ENCODE peak calls at places on chromosomes 6 and 20, in nine cellular contexts. One of them, this sample, is unnamed.
A peak's percentile ranks its signal among the peaks of the same experiment; 100 is the strongest.

GRCh38 chr6:133436652-133437051 is 195.5 kb downstream of the EYA4 start:
- DNase-seq in AG10803: no peak
- DNase-seq in CD8-positive, alpha-beta T cell: no peak
- DNase-seq in IMR-90: peak; percentile 71
- DNase-seq in AG04450: peak; percentile 26
- DNase-seq in Panc1: no peak
- DNase-seq in heart right ventricle: no peak
- DNase-seq in mucosa of descending colon: no peak
- DNase-seq in cardiac muscle cell: no peak
- DNase-seq in this sample: peak; percentile 17

GRCh38 chr20:57397004-57397692 is 6.0 kb downstream of the RBM38 start:
- DNase-seq in AG10803: no peak
- DNase-seq in CD8-positive, alpha-beta T cell: no peak
- DNase-seq in IMR-90: no peak
- DNase-seq in AG04450: no peak
- DNase-seq in Panc1: no peak
- DNase-seq in heart right ventricle: no peak
- DNase-seq in mucosa of descending colon: no peak
- DNase-seq in cardiac muscle cell: no peak
- DNase-seq in this sample: no peak

GRCh38 chr20:63503524-63503923 is 4.6 kb upstream of the EEF1A2 start:
- DNase-seq in AG10803: no peak
- DNase-seq in CD8-positive, alpha-beta T cell: no peak
- DNase-seq in IMR-90: no peak
- DNase-seq in AG04450: no peak
- DNase-seq in Panc1: no peak
- DNase-seq in heart right ventricle: no peak
- DNase-seq in mucosa of descending colon: no peak
- DNase-seq in cardiac muscle cell: no peak
- DNase-seq in this sample: no peak

GRCh38 chr6:166678426-166678825 is 51.4 kb upstream of the RPS6KA2 start:
- DNase-seq in AG10803: no peak
- DNase-seq in CD8-positive, alpha-beta T cell: no peak
- DNase-seq in IMR-90: peak; percentile 63
- DNase-seq in AG04450: no peak
- DNase-seq in Panc1: no peak
- DNase-seq in heart right ventricle: no peak
- DNase-seq in mucosa of descending colon: peak; percentile 17
- DNase-seq in cardiac muscle cell: peak; percentile 39
- DNase-seq in this sample: peak; percentile 55

GRCh38 chr6:100160913-100161312 is 166.9 kb upstream of the MCHR2 start:
- DNase-seq in AG10803: no peak
- DNase-seq in CD8-positive, alpha-beta T cell: no peak
- DNase-seq in IMR-90: no peak
- DNase-seq in AG04450: no peak
- DNase-seq in Panc1: no peak
- DNase-seq in heart right ventricle: no peak
- DNase-seq in mucosa of descending colon: no peak
- DNase-seq in cardiac muscle cell: no peak
- DNase-seq in this sample: no peak

GRCh38 chr20:63394069-63394468 is 32.9 kb upstream of the CHRNA4 start:
- DNase-seq in AG10803: no peak
- DNase-seq in CD8-positive, alpha-beta T cell: no peak
- DNase-seq in IMR-90: no peak
- DNase-seq in AG04450: no peak
- DNase-seq in Panc1: no peak
- DNase-seq in heart right ventricle: no peak
- DNase-seq in mucosa of descending colon: no peak
- DNase-seq in cardiac muscle cell: peak; percentile 18
- DNase-seq in this sample: peak; percentile 15

GRCh38 chr20:58286729-58287128 is 22.8 kb upstream of the RAB22A start:
- DNase-seq in AG10803: no peak
- DNase-seq in CD8-positive, alpha-beta T cell: no peak
- DNase-seq in IMR-90: no peak
- DNase-seq in AG04450: no peak
- DNase-seq in Panc1: no peak
- DNase-seq in heart right ventricle: no peak
- DNase-seq in mucosa of descending colon: no peak
- DNase-seq in cardiac muscle cell: no peak
- DNase-seq in this sample: no peak

GRCh38 chr6:154239392-154239791 is 117.2 kb downstream of the IPCEF1 start:
- DNase-seq in AG10803: no peak
- DNase-seq in CD8-positive, alpha-beta T cell: no peak
- DNase-seq in IMR-90: no peak
- DNase-seq in AG04450: no peak
- DNase-seq in Panc1: no peak
- DNase-seq in heart right ventricle: no peak
- DNase-seq in mucosa of descending colon: no peak
- DNase-seq in cardiac muscle cell: no peak
- DNase-seq in this sample: no peak

GRCh38 chr6:167815296-167815980 is 11.3 kb upstream of the AFDN start:
- DNase-seq in AG10803: no peak
- DNase-seq in CD8-positive, alpha-beta T cell: no peak
- DNase-seq in IMR-90: no peak
- DNase-seq in AG04450: no peak
- DNase-seq in Panc1: no peak
- DNase-seq in heart right ventricle: no peak
- DNase-seq in mucosa of descending colon: no peak
- DNase-seq in cardiac muscle cell: no peak
- DNase-seq in this sample: no peak

GRCh38 chr6:154234019-154234772 is 122.4 kb downstream of the IPCEF1 start:
- DNase-seq in AG10803: no peak
- DNase-seq in CD8-positive, alpha-beta T cell: no peak
- DNase-seq in IMR-90: no peak
- DNase-seq in AG04450: no peak
- DNase-seq in Panc1: no peak
- DNase-seq in heart right ventricle: no peak
- DNase-seq in mucosa of descending colon: no peak
- DNase-seq in cardiac muscle cell: no peak
- DNase-seq in this sample: no peak

GRCh38 chr6:159469449-159469848 is 223.6 kb downstream of the SOD2 start:
- DNase-seq in AG10803: no peak
- DNase-seq in CD8-positive, alpha-beta T cell: no peak
- DNase-seq in IMR-90: no peak
- DNase-seq in AG04450: no peak
- DNase-seq in Panc1: no peak
- DNase-seq in heart right ventricle: no peak
- DNase-seq in mucosa of descending colon: no peak
- DNase-seq in cardiac muscle cell: no peak
- DNase-seq in this sample: no peak

GRCh38 chr6:38349795-38350194 is 289.9 kb downstream of the BTBD9 start:
- DNase-seq in AG10803: peak; percentile 91
- DNase-seq in CD8-positive, alpha-beta T cell: no peak
- DNase-seq in IMR-90: peak; percentile 90
- DNase-seq in AG04450: peak; percentile 81
- DNase-seq in Panc1: no peak
- DNase-seq in heart right ventricle: no peak
- DNase-seq in mucosa of descending colon: no peak
- DNase-seq in cardiac muscle cell: peak; percentile 74
- DNase-seq in this sample: peak; percentile 78

GRCh38 chr6:15921243-15921642 is 207.6 kb upstream of the MYLIP start:
- DNase-seq in AG10803: peak; percentile 35
- DNase-seq in CD8-positive, alpha-beta T cell: no peak
- DNase-seq in IMR-90: no peak
- DNase-seq in AG04450: no peak
- DNase-seq in Panc1: no peak
- DNase-seq in heart right ventricle: no peak
- DNase-seq in mucosa of descending colon: no peak
- DNase-seq in cardiac muscle cell: peak; percentile 45
- DNase-seq in this sample: peak; percentile 60

GRCh38 chr6:147660334-147661311 is 152.1 kb downstream of the SAMD5 start:
- DNase-seq in AG10803: no peak
- DNase-seq in CD8-positive, alpha-beta T cell: no peak
- DNase-seq in IMR-90: no peak
- DNase-seq in AG04450: no peak
- DNase-seq in Panc1: no peak
- DNase-seq in heart right ventricle: no peak
- DNase-seq in mucosa of descending colon: no peak
- DNase-seq in cardiac muscle cell: no peak
- DNase-seq in this sample: no peak

GRCh38 chr6:3423439-3424184 is 33.2 kb downstream of the SLC22A23 start:
- DNase-seq in AG10803: no peak
- DNase-seq in CD8-positive, alpha-beta T cell: no peak
- DNase-seq in IMR-90: no peak
- DNase-seq in AG04450: no peak
- DNase-seq in Panc1: no peak
- DNase-seq in heart right ventricle: no peak
- DNase-seq in mucosa of descending colon: no peak
- DNase-seq in cardiac muscle cell: no peak
- DNase-seq in this sample: no peak

DNA sequence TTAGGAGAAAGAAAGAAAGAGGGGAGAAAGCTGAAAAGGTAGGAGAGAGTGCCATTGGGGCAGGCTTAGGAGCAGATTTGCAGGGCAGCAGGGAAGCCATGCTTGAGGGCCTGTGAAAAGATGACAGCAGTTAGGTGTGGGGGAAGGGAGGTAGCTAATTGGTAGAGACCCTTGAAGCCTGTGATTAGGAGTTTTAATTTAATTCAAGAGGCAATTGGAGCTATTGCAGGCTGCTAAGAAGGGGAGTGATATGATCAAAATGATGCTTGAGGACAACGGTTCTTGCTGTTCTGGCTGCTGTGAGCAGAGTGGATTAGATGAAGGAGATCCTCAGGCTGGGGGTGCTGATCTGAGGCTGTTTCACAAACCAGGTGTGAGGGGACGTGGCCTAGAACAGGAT is 24.5 kb upstream of the SEC63 start:
- DNase-seq in AG10803: no peak
- DNase-seq in CD8-positive, alpha-beta T cell: no peak
- DNase-seq in IMR-90: no peak
- DNase-seq in AG04450: no peak
- DNase-seq in Panc1: no peak
- DNase-seq in heart right ventricle: no peak
- DNase-seq in mucosa of descending colon: no peak
- DNase-seq in cardiac muscle cell: no peak
- DNase-seq in this sample: no peak
- TF ChIP-seq CTCF in AG10803: no peak
- TF ChIP-seq CTCF in CD8-positive, alpha-beta T cell: no peak
- TF ChIP-seq CTCF in IMR-90: no peak
- TF ChIP-seq CTCF in AG04450: no peak
- TF ChIP-seq CTCF in Panc1: no peak
- TF ChIP-seq CTCF in heart right ventricle: no peak
- TF ChIP-seq CTCF in mucosa of descending colon: no peak
- TF ChIP-seq CTCF in cardiac muscle cell: no peak
- TF ChIP-seq CTCF in this sample: no peak

DNA sequence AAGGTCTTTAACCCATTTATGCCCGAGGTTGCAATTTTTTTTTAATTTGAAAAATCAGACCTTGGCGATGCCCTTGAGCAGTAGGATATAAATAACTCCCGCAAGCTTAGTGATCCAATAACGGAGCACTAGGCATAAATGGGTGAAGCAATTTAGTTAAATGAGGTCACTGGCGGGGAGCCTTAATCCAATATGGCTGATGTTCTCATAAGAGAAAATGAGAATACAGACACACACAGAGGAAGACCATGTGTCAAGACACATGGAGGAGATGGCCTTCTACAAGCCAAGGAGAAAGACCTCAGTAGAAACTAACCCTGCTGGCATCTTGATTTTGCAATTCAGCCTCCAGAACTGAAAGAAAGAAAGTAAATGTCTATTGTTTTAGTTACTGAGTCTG is 735 bp downstream of the SIRPG start:
- DNase-seq in AG10803: no peak
- DNase-seq in CD8-positive, alpha-beta T cell: no peak
- DNase-seq in IMR-90: no peak
- DNase-seq in AG04450: no peak
- DNase-seq in Panc1: no peak
- DNase-seq in heart right ventricle: no peak
- DNase-seq in mucosa of descending colon: no peak
- DNase-seq in cardiac muscle cell: no peak
- DNase-seq in this sample: no peak
- H3K4me3 ChIP-seq in AG10803: no peak overlapping the region
- H3K4me3 ChIP-seq in CD8-positive, alpha-beta T cell: peak overlapping the region; percentile 59
- H3K4me3 ChIP-seq in IMR-90: no peak overlapping the region
- H3K4me3 ChIP-seq in AG04450: no peak overlapping the region
- H3K4me3 ChIP-seq in Panc1: no peak overlapping the region
- H3K4me3 ChIP-seq in heart right ventricle: no peak overlapping the region
- H3K4me3 ChIP-seq in mucosa of descending colon: no peak overlapping the region
- H3K4me3 ChIP-seq in cardiac muscle cell: no peak overlapping the region
- H3K4me3 ChIP-seq in this sample: no peak overlapping the region

GRCh38 chr6:34340906-34341480 is 51.5 kb downstream of the NUDT3 start:
- DNase-seq in AG10803: no peak
- DNase-seq in CD8-positive, alpha-beta T cell: no peak
- DNase-seq in IMR-90: no peak
- DNase-seq in AG04450: no peak
- DNase-seq in Panc1: no peak
- DNase-seq in heart right ventricle: no peak
- DNase-seq in mucosa of descending colon: no peak
- DNase-seq in cardiac muscle cell: peak; percentile 35
- DNase-seq in this sample: no peak

GRCh38 chr6:34341481-34341971 is 50.9 kb downstream of the NUDT3 start:
- DNase-seq in AG10803: peak; percentile 39
- DNase-seq in CD8-positive, alpha-beta T cell: no peak
- DNase-seq in IMR-90: peak; percentile 75
- DNase-seq in AG04450: no peak
- DNase-seq in Panc1: no peak
- DNase-seq in heart right ventricle: no peak
- DNase-seq in mucosa of descending colon: no peak
- DNase-seq in cardiac muscle cell: peak; percentile 42
- DNase-seq in this sample: no peak

GRCh38 chr6:34339971-34340370 is 52.5 kb downstream of the NUDT3 start:
- DNase-seq in AG10803: no peak
- DNase-seq in CD8-positive, alpha-beta T cell: no peak
- DNase-seq in IMR-90: no peak
- DNase-seq in AG04450: no peak
- DNase-seq in Panc1: no peak
- DNase-seq in heart right ventricle: no peak
- DNase-seq in mucosa of descending colon: no peak
- DNase-seq in cardiac muscle cell: no peak
- DNase-seq in this sample: no peak

GRCh38 chr6:34339432-34339831 is 53.0 kb downstream of the NUDT3 start:
- DNase-seq in AG10803: no peak
- DNase-seq in CD8-positive, alpha-beta T cell: no peak
- DNase-seq in IMR-90: no peak
- DNase-seq in AG04450: no peak
- DNase-seq in Panc1: no peak
- DNase-seq in heart right ventricle: no peak
- DNase-seq in mucosa of descending colon: no peak
- DNase-seq in cardiac muscle cell: no peak
- DNase-seq in this sample: no peak

DNA sequence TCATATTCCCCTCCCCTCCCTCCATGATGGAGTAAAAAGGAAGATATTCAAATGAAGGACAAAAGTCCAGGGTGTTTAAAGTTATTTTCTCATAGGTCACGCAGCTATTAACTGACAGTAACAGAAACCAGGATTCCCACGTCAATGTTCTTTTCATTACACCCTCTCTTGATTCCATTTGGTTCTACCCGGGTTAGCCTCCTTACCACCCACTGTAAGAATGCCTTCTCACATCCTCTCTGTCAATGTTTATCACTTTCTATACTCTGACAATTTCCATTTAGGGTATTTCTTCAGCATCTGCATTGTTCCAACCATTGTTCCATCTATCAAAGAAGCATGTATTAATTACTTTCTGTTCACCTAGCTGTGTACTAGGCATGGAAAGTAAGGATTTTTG is 52.1 kb downstream of the NUDT3 start:
- DNase-seq in AG10803: no peak
- DNase-seq in CD8-positive, alpha-beta T cell: no peak
- DNase-seq in IMR-90: no peak
- DNase-seq in AG04450: no peak
- DNase-seq in Panc1: no peak
- DNase-seq in heart right ventricle: no peak
- DNase-seq in mucosa of descending colon: no peak
- DNase-seq in cardiac muscle cell: no peak
- DNase-seq in this sample: no peak
- TF ChIP-seq CTCF in AG10803: no peak
- TF ChIP-seq CTCF in CD8-positive, alpha-beta T cell: no peak
- TF ChIP-seq CTCF in IMR-90: no peak
- TF ChIP-seq CTCF in AG04450: no peak
- TF ChIP-seq CTCF in Panc1: no peak
- TF ChIP-seq CTCF in heart right ventricle: no peak
- TF ChIP-seq CTCF in mucosa of descending colon: no peak
- TF ChIP-seq CTCF in cardiac muscle cell: no peak
- TF ChIP-seq CTCF in this sample: no peak

GRCh38 chr6:26184492-26184891 is 97.3 kb downstream of the HFE start:
- DNase-seq in AG10803: no peak
- DNase-seq in CD8-positive, alpha-beta T cell: no peak
- DNase-seq in IMR-90: no peak
- DNase-seq in AG04450: no peak
- DNase-seq in Panc1: no peak
- DNase-seq in heart right ventricle: no peak
- DNase-seq in mucosa of descending colon: no peak
- DNase-seq in cardiac muscle cell: no peak
- DNase-seq in this sample: no peak
- H3K4me3 ChIP-seq in AG10803: no peak overlapping the region
- H3K4me3 ChIP-seq in CD8-positive, alpha-beta T cell: peak overlapping the region; percentile 60
- H3K4me3 ChIP-seq in IMR-90: peak overlapping the region; percentile 40
- H3K4me3 ChIP-seq in AG04450: no peak overlapping the region
- H3K4me3 ChIP-seq in Panc1: peak overlapping the region; percentile 66
- H3K4me3 ChIP-seq in heart right ventricle: no peak overlapping the region
- H3K4me3 ChIP-seq in mucosa of descending colon: no peak overlapping the region
- H3K4me3 ChIP-seq in cardiac muscle cell: peak overlapping the region; percentile 37
- H3K4me3 ChIP-seq in this sample: no peak overlapping the region

This sample was measured in choroid plexus epithelial cell.